ENCODE peak calls at places on chromosomes 6 and 20, in ten cellular contexts. H is Calu3, F is RPMI7951, J is EL, A is fibroblast of mammary gland, E is body of pancreas, P is neural progenitor cell, C is NCI-H1092 treated with DMSO at 0.1 percent for 48 hours, Z is iris pigment epithelial cell, W is DMS79. Y is an unnamed sample.

GRCh38 chr6:145015739-145016558 is 719.4 kb downstream of the EPM2A start:
- DNase-seq in H (peak), F (peak), J (peak), A (peak), E (peak), P (no peak), C (no peak), Z (peak), W (no peak), Y (peak)

GRCh38 chr6:122452509-122452908 is 19.1 kb downstream of the SERINC1 start:
- DNase-seq in H (no peak), F (no peak), J (no peak), A (no peak), E (no peak), P (no peak), C (no peak), Z (no peak), W (no peak), Y (no peak)

GRCh38 chr20:50012282-50013263 is 29.8 kb downstream of the SNAI1 start:
- DNase-seq in H (no peak), F (no peak), J (no peak), A (no peak), E (no peak), P (no peak), C (no peak), Z (no peak), W (no peak), Y (no peak)

GRCh38 chr20:23047738-23048214 is 1.7 kb downstream of the THBD start:
- DNase-seq in H (no peak), F (no peak), J (no peak), A (no peak), E (peak), P (peak), C (no peak), Z (no peak), W (peak), Y (no peak)

GRCh38 chr6:101351173-101351572 is 42.3 kb upstream of the GRIK2 start:
- DNase-seq in H (no peak), F (peak), J (no peak), A (no peak), E (no peak), P (no peak), C (no peak), Z (no peak), W (no peak), Y (no peak)

GRCh38 chr6:79168695-79168980 is 65.8 kb downstream of the HMGN3 start:
- DNase-seq in H (no peak), F (no peak), J (peak), A (peak), E (no peak), P (no peak), C (no peak), Z (peak), W (no peak), Y (no peak)

GRCh38 chr20:21632654-21633053 is 72.8 kb upstream of the PAX1 start:
- DNase-seq in H (no peak), F (no peak), J (no peak), A (no peak), E (no peak), P (no peak), C (no peak), Z (no peak), W (no peak), Y (no peak)

GRCh38 chr6:17472653-17473183 is 79.3 kb downstream of the CAP2 start:
- DNase-seq in H (no peak), F (no peak), J (no peak), A (no peak), E (no peak), P (no peak), C (peak), Z (peak), W (no peak), Y (no peak)

GRCh38 chr6:72328775-72329174 is 293.1 kb upstream of the KCNQ5 start:
- DNase-seq in H (no peak), F (no peak), J (no peak), A (peak), E (no peak), P (no peak), C (no peak), Z (peak), W (no peak), Y (no peak)

GRCh38 chr20:48189177-48189576 is 403.9 kb upstream of the SULF2 start:
- DNase-seq in H (peak), F (peak), J (peak), A (peak), E (no peak), P (peak), C (peak), Z (peak), W (no peak), Y (peak)

GRCh38 chr6:141956046-141956761 is 176.5 kb upstream of the GJE1 start:
- DNase-seq in H (no peak), F (peak), J (peak), A (peak), E (no peak), P (no peak), C (no peak), Z (peak), W (peak), Y (peak)

GRCh38 chr6:23349521-23350147 is 776.4 kb upstream of the NRSN1 start:
- DNase-seq in H (peak), F (peak), J (peak), A (peak), E (no peak), P (no peak), C (peak), Z (peak), W (no peak), Y (peak)

GRCh38 chr6:12278915-12279314 is 11.2 kb upstream of the EDN1 start:
- DNase-seq in H (no peak), F (no peak), J (no peak), A (no peak), E (no peak), P (no peak), C (no peak), Z (no peak), W (no peak), Y (no peak)

GRCh38 chr6:35165630-35166071 is 24.5 kb upstream of the TCP11 start:
- DNase-seq in H (peak), F (no peak), J (no peak), A (peak), E (peak), P (no peak), C (no peak), Z (peak), W (no peak), Y (peak)

GRCh38 chr20:31485450-31486339 is 10.6 kb downstream of the REM1 start:
- DNase-seq in H (no peak), F (peak), J (peak), A (peak), E (peak), P (no peak), C (no peak), Z (peak), W (no peak), Y (peak)

GRCh38 chr6:155310596-155310995 is 3.7 kb downstream of the TFB1M start:
- DNase-seq in H (no peak), F (peak), J (peak), A (peak), E (no peak), P (no peak), C (no peak), Z (peak), W (no peak), Y (no peak)

GRCh38 chr20:23132293-23132929 is 46.3 kb upstream of the CD93 start:
- DNase-seq in H (no peak), F (no peak), J (no peak), A (peak), E (no peak), P (no peak), C (no peak), Z (no peak), W (no peak), Y (no peak)

GRCh38 chr20:20014659-20015058 is 2.5 kb upstream of the NAA20 start:
- DNase-seq in H (no peak), F (no peak), J (no peak), A (no peak), E (no peak), P (no peak), C (no peak), Z (no peak), W (no peak), Y (no peak)

GRCh38 chr20:40054311-40054710 is 634.7 kb downstream of the MAFB start:
- DNase-seq in H (no peak), F (no peak), J (no peak), A (no peak), E (no peak), P (no peak), C (no peak), Z (no peak), W (no peak), Y (no peak)

GRCh38 chr20:62938105-62938888 is at the start of gene GID8:
- DNase-seq in H (peak), F (peak), J (peak), A (peak), E (peak), P (peak), C (peak), Z (peak), W (no peak), Y (peak)

GRCh38 chr6:117920493-117920845 is 13.4 kb downstream of the SLC35F1 start:
- DNase-seq in H (no peak), F (no peak), J (no peak), A (no peak), E (no peak), P (no peak), C (no peak), Z (no peak), W (peak), Y (no peak)

GRCh38 chr6:42142118-42142835 is at the start of gene C6orf132:
- DNase-seq in H (peak), F (no peak), J (peak), A (no peak), E (peak), P (peak), C (no peak), Z (peak), W (no peak), Y (no peak)

GRCh38 chr6:132198040-132198439 is 203.2 kb downstream of the MOXD1 start:
- DNase-seq in H (no peak), F (peak), J (peak), A (peak), E (no peak), P (no peak), C (no peak), Z (peak), W (no peak), Y (no peak)

GRCh38 chr6:25558155-25558817 is 93.7 kb upstream of the SCGN start:
- DNase-seq in H (no peak), F (no peak), J (no peak), A (no peak), E (no peak), P (no peak), C (no peak), Z (no peak), W (no peak), Y (no peak)

GRCh38 chr6:169420912-169421543 is 167.4 kb upstream of the THBS2 start:
- DNase-seq in H (no peak), F (no peak), J (no peak), A (peak), E (peak), P (peak), C (no peak), Z (peak), W (no peak), Y (no peak)

GRCh38 chr6:5302995-5303622 is 41.8 kb downstream of the FARS2 start:
- DNase-seq in H (peak), F (no peak), J (no peak), A (peak), E (peak), P (peak), C (peak), Z (peak), W (no peak), Y (no peak)

GRCh38 chr20:39800548-39800947 is 838.4 kb downstream of the DHX35 start:
- DNase-seq in H (no peak), F (peak), J (peak), A (peak), E (peak), P (no peak), C (no peak), Z (peak), W (no peak), Y (peak)

GRCh38 chr20:17878069-17878911 is 90.3 kb downstream of the SNX5 start:
- DNase-seq in H (no peak), F (no peak), J (no peak), A (no peak), E (no peak), P (no peak), C (no peak), Z (no peak), W (no peak), Y (no peak)

GRCh38 chr6:163494279-163494727 is 79.8 kb downstream of the QKI start:
- DNase-seq in H (no peak), F (peak), J (peak), A (peak), E (no peak), P (no peak), C (no peak), Z (no peak), W (no peak), Y (no peak)

GRCh38 chr6:135311446-135312200 is 130.5 kb downstream of the MYB start:
- DNase-seq in H (no peak), F (no peak), J (no peak), A (no peak), E (no peak), P (no peak), C (peak), Z (no peak), W (peak), Y (no peak)

GRCh38 chr6:85642774-85643529 is at the start of gene SYNCRIP:
- DNase-seq in H (peak), F (peak), J (peak), A (peak), E (peak), P (peak), C (peak), Z (peak), W (peak), Y (peak)

Y was measured in fibroblast of the aortic adventitia.